ENCODE peak calls at places on chromosome 3, in six cellular contexts. One of them, this sample, is unnamed.

GRCh38 chr3:46038916-46039315 is 11.6 kb upstream of the XCR1 start:
- DNase-seq in stimulated activated CD8-positive, alpha-beta memory T cell treated with anti-CD3 and anti-CD28 coated beads, Interleukin-2, amount 100 ng/mL, for 1 hour: no peak
- DNase-seq in lower lobe of right lung: no peak
- DNase-seq in stimulated activated CD4-positive, alpha-beta T cell treated with anti-CD3 and anti-CD28 coated beads, Interleukin-1b, Interleukin-23, amount 100 ng/mL, for 24 hours: no peak
- DNase-seq in HepG2: no peak
- DNase-seq in AG09309: no peak
- DNase-seq in this sample: no peak

GRCh38 chr3:28951773-28952556 is 328.9 kb upstream of the RBMS3 start:
- DNase-seq in stimulated activated CD8-positive, alpha-beta memory T cell treated with anti-CD3 and anti-CD28 coated beads, Interleukin-2, amount 100 ng/mL, for 1 hour: no peak
- DNase-seq in lower lobe of right lung: no peak
- DNase-seq in stimulated activated CD4-positive, alpha-beta T cell treated with anti-CD3 and anti-CD28 coated beads, Interleukin-1b, Interleukin-23, amount 100 ng/mL, for 24 hours: no peak
- DNase-seq in HepG2: no peak
- DNase-seq in AG09309: no peak
- DNase-seq in this sample: no peak

GRCh38 chr3:73813291-73813977 is 188.7 kb upstream of the PDZRN3 start:
- DNase-seq in stimulated activated CD8-positive, alpha-beta memory T cell treated with anti-CD3 and anti-CD28 coated beads, Interleukin-2, amount 100 ng/mL, for 1 hour: no peak
- DNase-seq in lower lobe of right lung: no peak
- DNase-seq in stimulated activated CD4-positive, alpha-beta T cell treated with anti-CD3 and anti-CD28 coated beads, Interleukin-1b, Interleukin-23, amount 100 ng/mL, for 24 hours: no peak
- DNase-seq in HepG2: no peak
- DNase-seq in AG09309: no peak
- DNase-seq in this sample: no peak

GRCh38 chr3:193894121-193894863 is 241.7 kb upstream of the HES1 start:
- DNase-seq in stimulated activated CD8-positive, alpha-beta memory T cell treated with anti-CD3 and anti-CD28 coated beads, Interleukin-2, amount 100 ng/mL, for 1 hour: no peak
- DNase-seq in lower lobe of right lung: peak; percentile 73
- DNase-seq in stimulated activated CD4-positive, alpha-beta T cell treated with anti-CD3 and anti-CD28 coated beads, Interleukin-1b, Interleukin-23, amount 100 ng/mL, for 24 hours: no peak
- DNase-seq in HepG2: no peak
- DNase-seq in AG09309: no peak
- DNase-seq in this sample: no peak

GRCh38 chr3:4373669-4374068 is 70.5 kb downstream of the SETMAR start:
- DNase-seq in stimulated activated CD8-positive, alpha-beta memory T cell treated with anti-CD3 and anti-CD28 coated beads, Interleukin-2, amount 100 ng/mL, for 1 hour: no peak
- DNase-seq in lower lobe of right lung: no peak
- DNase-seq in stimulated activated CD4-positive, alpha-beta T cell treated with anti-CD3 and anti-CD28 coated beads, Interleukin-1b, Interleukin-23, amount 100 ng/mL, for 24 hours: no peak
- DNase-seq in HepG2: no peak
- DNase-seq in AG09309: no peak
- DNase-seq in this sample: no peak

GRCh38 chr3:26920579-26920978 is 298.0 kb downstream of the LRRC3B start:
- DNase-seq in stimulated activated CD8-positive, alpha-beta memory T cell treated with anti-CD3 and anti-CD28 coated beads, Interleukin-2, amount 100 ng/mL, for 1 hour: no peak
- DNase-seq in lower lobe of right lung: no peak
- DNase-seq in stimulated activated CD4-positive, alpha-beta T cell treated with anti-CD3 and anti-CD28 coated beads, Interleukin-1b, Interleukin-23, amount 100 ng/mL, for 24 hours: no peak
- DNase-seq in HepG2: no peak
- DNase-seq in AG09309: no peak
- DNase-seq in this sample: no peak

GRCh38 chr3:133040696-133041523 is 2.7 kb downstream of the TMEM108 start:
- DNase-seq in stimulated activated CD8-positive, alpha-beta memory T cell treated with anti-CD3 and anti-CD28 coated beads, Interleukin-2, amount 100 ng/mL, for 1 hour: no peak
- DNase-seq in lower lobe of right lung: peak; percentile 62
- DNase-seq in stimulated activated CD4-positive, alpha-beta T cell treated with anti-CD3 and anti-CD28 coated beads, Interleukin-1b, Interleukin-23, amount 100 ng/mL, for 24 hours: no peak
- DNase-seq in HepG2: peak; percentile 58
- DNase-seq in AG09309: peak; percentile 18
- DNase-seq in this sample: peak; percentile 12

GRCh38 chr3:110612045-110612444 is 459.6 kb upstream of the NECTIN3 start:
- DNase-seq in stimulated activated CD8-positive, alpha-beta memory T cell treated with anti-CD3 and anti-CD28 coated beads, Interleukin-2, amount 100 ng/mL, for 1 hour: no peak
- DNase-seq in lower lobe of right lung: no peak
- DNase-seq in stimulated activated CD4-positive, alpha-beta T cell treated with anti-CD3 and anti-CD28 coated beads, Interleukin-1b, Interleukin-23, amount 100 ng/mL, for 24 hours: no peak
- DNase-seq in HepG2: no peak
- DNase-seq in AG09309: no peak
- DNase-seq in this sample: no peak

GRCh38 chr3:195918176-195918575 is 9.8 kb upstream of the TNK2 start:
- DNase-seq in stimulated activated CD8-positive, alpha-beta memory T cell treated with anti-CD3 and anti-CD28 coated beads, Interleukin-2, amount 100 ng/mL, for 1 hour: no peak
- DNase-seq in lower lobe of right lung: no peak
- DNase-seq in stimulated activated CD4-positive, alpha-beta T cell treated with anti-CD3 and anti-CD28 coated beads, Interleukin-1b, Interleukin-23, amount 100 ng/mL, for 24 hours: no peak
- DNase-seq in HepG2: no peak
- DNase-seq in AG09309: no peak
- DNase-seq in this sample: no peak

This sample was measured in AG09319.